ENCODE peak calls at places on chromosome X, in nine cellular contexts. X is activated naive CD4-positive, alpha-beta T cell treated with anti-CD3 and anti-CD28 coated beads for 36 hours; T is activated CD8-positive, alpha-beta memory T cell treated with anti-CD3 and anti-CD28 coated beads for 48 hours; W is hippocampal formation; F is stomach; J is iris pigment epithelial cell; I is heart left ventricle; B is GM20000; D is astrocyte. U is an unnamed sample.
A peak's percentile ranks its signal among the peaks of the same experiment; 100 is the strongest.

GRCh38 chrX:46140272-46140671 is 404.9 kb downstream of the ZNF674 start:
- DNase-seq in I (no peak), B (no peak), J (peak; percentile 70), X (peak; percentile 46), F (no peak), D (peak; percentile 35), W (no peak), T (no peak), U (no peak)

GRCh38 chrX:7131621-7132020 is 15.9 kb upstream of the STS start:
- DNase-seq in B (no peak), D (no peak), I (no peak), F (peak; percentile 70), W (no peak), T (no peak), J (no peak), X (no peak), U (no peak)

GRCh38 chrX:134718329-134719317 is 60.4 kb upstream of the PLAC1 start:
- DNase-seq in I (no peak), W (no peak), F (peak; percentile 40), B (no peak), X (peak; percentile 65), D (peak; percentile 94), T (no peak), J (peak; percentile 89), U (peak; percentile 84)

GRCh38 chrX:115337735-115338134 is 48.2 kb downstream of the LUZP4 start:
- DNase-seq in T (no peak), D (peak; percentile 84), X (no peak), W (no peak), I (no peak), F (no peak), J (peak; percentile 70), B (no peak), U (no peak)

GRCh38 chrX:113512700-113513395 is 672.2 kb upstream of the AMOT start:
- DNase-seq in D (peak; percentile 74), J (peak; percentile 75), I (no peak), F (no peak), B (no peak), X (no peak), T (no peak), W (no peak), U (no peak)

GRCh38 chrX:7088968-7089615 is 58.4 kb upstream of the STS start:
- DNase-seq in W (no peak), T (peak; percentile 19), X (peak; percentile 47), I (no peak), B (peak; percentile 12), J (no peak), D (no peak), F (no peak), U (no peak)

GRCh38 chrX:119885554-119886428 is 9.9 kb upstream of the AKAP14 start:
- DNase-seq in W (no peak), I (no peak), J (peak; percentile 14), B (no peak), X (peak; percentile 9), T (no peak), F (no peak), D (no peak), U (no peak)

GRCh38 chrX:56812515-56813105 is 83.6 kb downstream of the NBDY start:
- DNase-seq in I (no peak), T (no peak), D (no peak), X (peak; percentile 42), F (no peak), B (peak; percentile 29), W (no peak), J (no peak), U (no peak)

GRCh38 chrX:31266172-31267076 is 194.6 kb upstream of the FTHL17 start:
- DNase-seq in J (peak; percentile 33), T (no peak), D (no peak), B (peak; percentile 81), I (peak; percentile 63), W (no peak), X (peak; percentile 4), F (peak; percentile 65), U (no peak)

GRCh38 chrX:6778547-6779231 is 243.8 kb upstream of the VCX3A start:
- DNase-seq in F (no peak), X (no peak), I (no peak), D (no peak), J (no peak), T (no peak), B (no peak), W (peak; percentile 76), U (no peak)

GRCh38 chrX:27186671-27187070 is 276.5 kb downstream of the PPP4R3C start:
- DNase-seq in D (no peak), W (no peak), B (peak; percentile 3), F (no peak), J (peak; percentile 47), I (no peak), X (peak; percentile 36), T (no peak), U (peak; percentile 14)

GRCh38 chrX:139932901-139933796 is at the start of gene ATP11C:
- DNase-seq in D (peak; percentile 67), J (peak; percentile 82), W (peak; percentile 60), B (peak; percentile 84), X (peak; percentile 87), I (peak; percentile 80), F (peak; percentile 81), T (peak; percentile 66), U (no peak)

GRCh38 chrX:75038925-75039324 is 113.7 kb upstream of the NEXMIF start:
- DNase-seq in J (peak; percentile 45), F (no peak), X (peak; percentile 29), D (peak; percentile 2), I (no peak), B (peak; percentile 3), W (no peak), T (no peak), U (no peak)

GRCh38 chrX:134416106-134416505 is 43.9 kb upstream of the HPRT1 start:
- DNase-seq in W (no peak), D (no peak), F (no peak), X (no peak), B (no peak), T (no peak), J (peak; percentile 23), I (no peak), U (no peak)

GRCh38 chrX:2693123-2693438 is 2.0 kb downstream of the CD99 start:
- DNase-seq in J (no peak), X (no peak), T (no peak), I (no peak), D (no peak), W (no peak), F (no peak), B (no peak), U (no peak)

GRCh38 chrX:144896323-144896722 is 351.0 kb upstream of the SPANXN1 start:
- DNase-seq in X (no peak), J (peak; percentile 2), W (no peak), I (no peak), T (no peak), D (no peak), B (no peak), F (no peak), U (no peak)

GRCh38 chrX:106481341-106481740 is 130.4 kb upstream of the RADX start:
- DNase-seq in D (peak; percentile 2), F (peak; percentile 42), X (peak; percentile 54), I (peak; percentile 21), T (no peak), W (peak; percentile 50), J (peak; percentile 42), B (peak; percentile 16), U (peak; percentile 25)

GRCh38 chrX:136195247-136195646 is 47.9 kb downstream of the FHL1 start:
- DNase-seq in B (no peak), F (no peak), J (no peak), I (no peak), D (no peak), X (no peak), T (no peak), W (no peak), U (no peak)

GRCh38 chrX:39809326-39809725 is 288.4 kb downstream of the BCOR start:
- DNase-seq in B (no peak), X (no peak), J (peak; percentile 48), D (peak; percentile 75), I (no peak), F (no peak), T (no peak), W (no peak), U (no peak)

GRCh38 chrX:30864383-30864785 is 24.7 kb downstream of the TAB3 start:
- DNase-seq in W (no peak), X (no peak), F (no peak), B (no peak), I (peak; percentile 18), D (no peak), T (no peak), J (no peak), U (no peak)

GRCh38 chrX:119817130-119817690 is 25.8 kb upstream of the RPL39 start:
- DNase-seq in X (no peak), W (no peak), I (no peak), T (no peak), F (no peak), D (no peak), J (peak; percentile 36), B (no peak), U (no peak)

GRCh38 chrX:102546818-102547493 is 30.4 kb upstream of the TMSB15A start:
- DNase-seq in D (no peak), F (no peak), W (no peak), I (no peak), J (peak; percentile 0), T (no peak), B (peak; percentile 28), X (peak; percentile 29), U (no peak)

GRCh38 chrX:17674611-17675010 is 62.7 kb upstream of the SCML1 start:
- DNase-seq in X (no peak), J (no peak), I (no peak), D (peak; percentile 8), T (no peak), B (no peak), W (no peak), F (no peak), U (no peak)

GRCh38 chrX:32987139-32987538 is 224.2 kb downstream of the DMD start:
- DNase-seq in X (no peak), B (no peak), D (no peak), J (no peak), T (no peak), F (no peak), W (no peak), I (peak; percentile 53), U (no peak)

GRCh38 chrX:120790118-120790517 is 85.5 kb downstream of the CT47B1 start:
- DNase-seq in W (peak; percentile 85), B (peak; percentile 32), F (peak; percentile 36), X (peak; percentile 23), J (peak; percentile 82), I (no peak), T (no peak), D (peak; percentile 54), U (no peak)

GRCh38 chrX:69083361-69083760 is 81.9 kb downstream of the PJA1 start:
- DNase-seq in I (no peak), D (no peak), X (no peak), F (no peak), T (no peak), J (no peak), W (no peak), B (no peak), U (no peak)

GRCh38 chrX:16114640-16115039 is 8.7 kb upstream of the GRPR start:
- DNase-seq in B (no peak), W (no peak), D (peak; percentile 75), J (peak; percentile 45), T (no peak), X (no peak), I (no peak), F (no peak), U (no peak)

GRCh38 chrX:110941906-110942305 is 146.3 kb upstream of the CHRDL1 start:
- DNase-seq in X (no peak), D (no peak), J (no peak), I (no peak), B (no peak), T (no peak), F (no peak), W (no peak), U (no peak)

GRCh38 chrX:12327836-12328235 is 189.6 kb downstream of the FRMPD4 start:
- DNase-seq in I (no peak), D (no peak), T (no peak), B (no peak), F (no peak), X (no peak), W (no peak), J (no peak), U (no peak)

U was measured in glomerular endothelial cell.